ENCODE peak calls at places on chromosomes 12 and 14, in seven cellular contexts. One of them, this sample, is unnamed.

GRCh38 chr12:124500232-124501079 is 67.0 kb downstream of the NCOR2 start:
- DNase-seq in esophagus squamous epithelium: no peak
- DNase-seq in non-pigmented ciliary epithelial cell: no peak
- DNase-seq in HS-5: no peak
- DNase-seq in islet precursor cell: peak
- DNase-seq in mesenchymal stem cell: peak
- DNase-seq in IMR-90: peak
- DNase-seq in this sample: peak

GRCh38 chr12:44588651-44589050 is 287.5 kb downstream of the NELL2 start:
- DNase-seq in mesenchymal stem cell: no peak
- DNase-seq in HS-5: no peak
- DNase-seq in IMR-90: no peak
- DNase-seq in islet precursor cell: no peak
- DNase-seq in non-pigmented ciliary epithelial cell: no peak
- DNase-seq in esophagus squamous epithelium: no peak
- DNase-seq in this sample: no peak

GRCh38 chr12:22275847-22276246 is 58.7 kb downstream of the ST8SIA1 start:
- DNase-seq in mesenchymal stem cell: peak
- DNase-seq in non-pigmented ciliary epithelial cell: peak
- DNase-seq in HS-5: peak
- DNase-seq in esophagus squamous epithelium: peak
- DNase-seq in islet precursor cell: peak
- DNase-seq in IMR-90: peak
- DNase-seq in this sample: peak

GRCh38 chr14:96053600-96054381 is 14.6 kb downstream of the C14orf132 start:
- DNase-seq in IMR-90: peak
- DNase-seq in non-pigmented ciliary epithelial cell: peak
- DNase-seq in islet precursor cell: peak
- DNase-seq in mesenchymal stem cell: peak
- DNase-seq in esophagus squamous epithelium: no peak
- DNase-seq in HS-5: peak
- DNase-seq in this sample: no peak

GRCh38 chr12:119082496-119082895 is 96.2 kb upstream of the HSPB8 start:
- DNase-seq in mesenchymal stem cell: no peak
- DNase-seq in HS-5: no peak
- DNase-seq in islet precursor cell: no peak
- DNase-seq in IMR-90: no peak
- DNase-seq in esophagus squamous epithelium: no peak
- DNase-seq in non-pigmented ciliary epithelial cell: no peak
- DNase-seq in this sample: peak

GRCh38 chr12:82425241-82425640 is 66.9 kb downstream of the METTL25 start:
- DNase-seq in mesenchymal stem cell: peak
- DNase-seq in non-pigmented ciliary epithelial cell: peak
- DNase-seq in IMR-90: peak
- DNase-seq in HS-5: no peak
- DNase-seq in esophagus squamous epithelium: no peak
- DNase-seq in islet precursor cell: no peak
- DNase-seq in this sample: no peak

GRCh38 chr14:88879016-88879415 is 54.6 kb downstream of the TTC8 start:
- DNase-seq in non-pigmented ciliary epithelial cell: peak
- DNase-seq in islet precursor cell: no peak
- DNase-seq in IMR-90: peak
- DNase-seq in HS-5: peak
- DNase-seq in mesenchymal stem cell: peak
- DNase-seq in esophagus squamous epithelium: no peak
- DNase-seq in this sample: no peak

GRCh38 chr12:113162102-113163029 is 12.8 kb downstream of the CFAP73 start:
- DNase-seq in HS-5: no peak
- DNase-seq in esophagus squamous epithelium: no peak
- DNase-seq in non-pigmented ciliary epithelial cell: no peak
- DNase-seq in mesenchymal stem cell: peak
- DNase-seq in islet precursor cell: peak
- DNase-seq in IMR-90: peak
- DNase-seq in this sample: no peak

GRCh38 chr12:2240984-2241383 is 188.2 kb downstream of the CACNA1C start:
- DNase-seq in IMR-90: peak
- DNase-seq in HS-5: no peak
- DNase-seq in esophagus squamous epithelium: no peak
- DNase-seq in mesenchymal stem cell: no peak
- DNase-seq in islet precursor cell: no peak
- DNase-seq in non-pigmented ciliary epithelial cell: no peak
- DNase-seq in this sample: no peak

GRCh38 chr14:89304972-89305703 is 111.9 kb downstream of the FOXN3 start:
- DNase-seq in IMR-90: peak
- DNase-seq in mesenchymal stem cell: peak
- DNase-seq in islet precursor cell: no peak
- DNase-seq in HS-5: no peak
- DNase-seq in esophagus squamous epithelium: no peak
- DNase-seq in non-pigmented ciliary epithelial cell: no peak
- DNase-seq in this sample: no peak

GRCh38 chr14:22098435-22098834 is 424.8 kb upstream of the OR4E1 start:
- DNase-seq in mesenchymal stem cell: no peak
- DNase-seq in HS-5: no peak
- DNase-seq in non-pigmented ciliary epithelial cell: no peak
- DNase-seq in islet precursor cell: no peak
- DNase-seq in esophagus squamous epithelium: no peak
- DNase-seq in IMR-90: no peak
- DNase-seq in this sample: no peak

GRCh38 chr14:30706704-30707103 is 84.6 kb downstream of the SCFD1 start:
- DNase-seq in mesenchymal stem cell: no peak
- DNase-seq in non-pigmented ciliary epithelial cell: no peak
- DNase-seq in esophagus squamous epithelium: no peak
- DNase-seq in IMR-90: no peak
- DNase-seq in HS-5: no peak
- DNase-seq in islet precursor cell: no peak
- DNase-seq in this sample: peak

This sample was measured in ELF-1.